ENCODE peak calls at places on chromosomes 3 and 15, in four cellular contexts. I, P, E and D are unnamed samples.

GRCh38 chr3:31009881-31010280 is 115.4 kb upstream of the GADL1 start:
- DNase-seq in I (peak), P (no peak), E (no peak), D (no peak)

GRCh38 chr3:127457746-127458145 is 132.8 kb downstream of the TPRA1 start:
- DNase-seq in E (no peak), P (no peak), I (no peak), D (no peak)

GRCh38 chr3:43893721-43894120 is 203.0 kb downstream of the ABHD5 start:
- DNase-seq in I (no peak), E (no peak), P (no peak), D (no peak)

GRCh38 chr3:14166877-14167605 is 11.4 kb downstream of the XPC start:
- DNase-seq in I (no peak), P (no peak), E (no peak), D (no peak)

GRCh38 chr3:141680620-141681389 is 57.3 kb upstream of the RNF7 start:
- DNase-seq in I (no peak), P (peak), E (no peak), D (no peak)

GRCh38 chr3:141399979-141400971 is 32.0 kb downstream of the ZBTB38 start:
- DNase-seq in E (no peak), P (no peak), I (peak), D (no peak)

GRCh38 chr3:106829206-106829605 is 548.0 kb upstream of the CCDC54 start:
- DNase-seq in P (no peak), E (no peak), I (no peak), D (no peak)

GRCh38 chr3:9649791-9650521 is 651 bp downstream of the MTMR14 start:
- DNase-seq in P (no peak), E (peak), I (no peak), D (peak)

GRCh38 chr3:29597376-29598008 is 316.6 kb downstream of the RBMS3 start:
- DNase-seq in I (no peak), P (no peak), E (no peak), D (no peak)

GRCh38 chr3:34301313-34301712 is 502.9 kb downstream of the PDCD6IP start:
- DNase-seq in I (no peak), P (no peak), E (no peak), D (no peak)

GRCh38 chr3:191959876-191960418 is 499.0 kb downstream of the PYDC2 start:
- DNase-seq in I (no peak), E (no peak), P (no peak), D (no peak)

GRCh38 chr15:95085056-95085455 is 853.7 kb downstream of the MCTP2 start:
- DNase-seq in E (no peak), I (no peak), P (no peak), D (no peak)

GRCh38 chr3:277873-278272 is 81.3 kb downstream of the CHL1 start:
- DNase-seq in E (no peak), I (no peak), P (no peak), D (no peak)

GRCh38 chr3:72036899-72037298 is 252.0 kb upstream of the PROK2 start:
- DNase-seq in E (no peak), I (no peak), P (no peak), D (no peak)

GRCh38 chr3:38006445-38006995 is 15.9 kb downstream of the VILL start:
- DNase-seq in P (no peak), I (no peak), E (no peak), D (no peak)

GRCh38 chr3:191376742-191377141 is 46.4 kb upstream of the UTS2B start:
- DNase-seq in I (no peak), E (no peak), P (no peak), D (no peak)

GRCh38 chr3:14576163-14576562 is 36.0 kb upstream of the GRIP2 start:
- DNase-seq in I (no peak), E (no peak), P (no peak), D (no peak)

GRCh38 chr3:124928333-124929202 is 6.0 kb downstream of the MUC13 start:
- DNase-seq in E (peak), P (peak), I (peak), D (no peak)

GRCh38 chr3:73707772-73708171 is 83.0 kb upstream of the PDZRN3 start:
- DNase-seq in P (no peak), I (no peak), E (no peak), D (no peak)

GRCh38 chr3:178451799-178452198 is 84.4 kb upstream of the KCNMB2 start:
- DNase-seq in P (no peak), I (no peak), E (no peak), D (no peak)

DNA sequence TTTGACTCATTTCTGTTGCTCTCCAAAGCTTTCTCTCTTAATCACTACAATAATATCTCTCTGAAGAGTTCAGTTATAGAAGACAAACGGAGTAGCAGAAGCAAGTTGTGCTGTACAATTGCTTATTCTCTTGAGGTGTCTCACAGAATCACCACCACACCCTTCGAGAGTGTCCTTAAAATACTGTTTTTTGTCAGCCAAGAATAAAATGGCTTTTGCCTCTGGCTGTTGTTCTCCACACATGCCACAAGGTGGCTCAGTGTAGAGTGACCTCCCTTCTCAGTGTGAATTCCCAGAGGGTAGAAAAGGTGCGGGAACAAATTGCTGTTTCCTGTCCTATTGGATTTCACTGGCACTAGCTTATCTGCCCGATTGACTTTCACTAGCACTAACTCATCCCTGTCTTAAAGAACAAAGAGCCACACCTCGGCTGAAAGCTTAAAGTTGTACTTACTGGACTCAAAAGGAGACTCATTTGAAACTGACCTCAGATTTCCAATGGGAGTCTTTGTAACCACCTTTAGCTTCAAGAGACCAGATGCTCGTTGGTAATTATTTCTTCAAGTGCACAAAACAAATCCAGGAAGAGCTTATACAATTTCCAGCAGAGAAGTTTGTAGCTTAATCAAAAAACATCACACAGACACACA is 134.3 kb upstream of the SATB1 start:
- DNase-seq in I (peak), E (peak), P (peak), D (no peak)
- TF ChIP-seq TCF7 in I (no peak), E (no peak), P (no peak), D (no peak)

GRCh38 chr15:40894689-40895308 is 549 bp downstream of the VPS18 start:
- DNase-seq in P (peak), I (peak), E (peak), D (no peak)

GRCh38 chr15:40892449-40893012 is 1.7 kb upstream of the VPS18 start:
- DNase-seq in I (no peak), P (no peak), E (no peak), D (no peak)

GRCh38 chr15:40893733-40894688 is at the start of gene VPS18:
- DNase-seq in I (peak), P (peak), E (peak), D (peak)

GRCh38 chr15:40893019-40893723 is 1.1 kb upstream of the VPS18 start:
- DNase-seq in E (no peak), I (no peak), P (no peak), D (no peak)

GRCh38 chr15:40891810-40892448 is 2.3 kb upstream of the VPS18 start:
- DNase-seq in E (peak), P (peak), I (peak), D (no peak)
- TF ChIP-seq CTCF in E (peak), P (peak), I (peak), D (peak)

GRCh38 chr3:139293665-139294023 is 50.2 kb upstream of the MRPS22 start:
- DNase-seq in I (no peak), P (no peak), E (no peak), D (no peak)
- TF ChIP-seq TCF7 in I (no peak), P (no peak), E (no peak), D (no peak)

GRCh38 chr3:123346726-123347125 is 102.2 kb downstream of the ADCY5 start:
- DNase-seq in I (no peak), P (no peak), E (no peak), D (no peak)
- TF ChIP-seq CTCF in I (no peak), P (no peak), E (no peak), D (no peak)

GRCh38 chr15:34246276-34247010 is 21.6 kb downstream of the EMC4 start:
- DNase-seq in I (no peak), E (no peak), P (no peak), D (no peak)
- TF ChIP-seq TCF7 in I (no peak), E (no peak), P (no peak), D (no peak)

GRCh38 chr3:182621435-182622240 is 171.7 kb upstream of the ATP11B start:
- DNase-seq in P (no peak), E (no peak), I (no peak), D (no peak)
- TF ChIP-seq CTCF in P (no peak), E (peak), I (no peak), D (peak)

GRCh38 chr3:51997172-51997571 is 1.5 kb upstream of the RPL29 start:
- DNase-seq in I (no peak), E (no peak), P (no peak), D (no peak)
- TF ChIP-seq TCF7 in I (no peak), E (no peak), P (no peak), D (no peak)